ENCODE peak calls at places on chromosomes 6 and 20, in eight cellular contexts. I is uterus, D is colonic mucosa, A is OCI-LY7, O is A549, Q is tibial nerve, M is left lung, F is stomach. V is an unnamed sample.

GRCh38 chr6:87420360-87420759 is 12.6 kb downstream of the CFAP206 start:
- DNase-seq in I (no peak), D (no peak), A (no peak), O (no peak), Q (no peak), M (no peak), F (no peak), V (no peak)

GRCh38 chr6:53702316-53702715 is 36.8 kb upstream of the KLHL31 start:
- DNase-seq in I (no peak), D (no peak), A (no peak), O (no peak), Q (no peak), M (no peak), F (no peak), V (no peak)

GRCh38 chr20:63536997-63537524 is at the start of gene PTK6:
- DNase-seq in I (no peak), D (peak; percentile 88), A (peak; percentile 45), O (peak; percentile 70), Q (no peak), M (peak; percentile 88), F (peak; percentile 84), V (no peak)

GRCh38 chr6:106360989-106361430 is 493 bp downstream of the CRYBG1 start:
- DNase-seq in I (no peak), D (peak; percentile 41), A (no peak), O (no peak), Q (no peak), M (peak; percentile 36), F (no peak), V (peak; percentile 11)

GRCh38 chr6:71496018-71496800 is 207.6 kb downstream of the OGFRL1 start:
- DNase-seq in I (no peak), D (no peak), A (peak; percentile 78), O (no peak), Q (no peak), M (no peak), F (no peak), V (peak; percentile 17)

GRCh38 chr6:111764238-111765182 is 108.7 kb downstream of the FYN start:
- DNase-seq in I (no peak), D (no peak), A (peak; percentile 26), O (no peak), Q (no peak), M (no peak), F (no peak), V (no peak)

GRCh38 chr20:64035933-64036345 is at the start of gene C20orf204:
- DNase-seq in I (no peak), D (no peak), A (no peak), O (no peak), Q (no peak), M (no peak), F (no peak), V (no peak)

GRCh38 chr6:119390276-119390793 is 40.8 kb upstream of the MAN1A1 start:
- DNase-seq in I (no peak), D (no peak), A (no peak), O (no peak), Q (no peak), M (no peak), F (no peak), V (no peak)

GRCh38 chr6:92161953-92162352 is 1257.4 kb downstream of the EPHA7 start:
- DNase-seq in I (no peak), D (no peak), A (no peak), O (no peak), Q (no peak), M (no peak), F (no peak), V (no peak)

GRCh38 chr6:37868447-37868825 is 48.9 kb downstream of the ZFAND3 start:
- DNase-seq in I (no peak), D (no peak), A (no peak), O (no peak), Q (no peak), M (no peak), F (no peak), V (no peak)

GRCh38 chr6:80226699-80227098 is 120.2 kb downstream of the BCKDHB start:
- DNase-seq in I (no peak), D (no peak), A (no peak), O (no peak), Q (no peak), M (no peak), F (no peak), V (no peak)

GRCh38 chr6:169724554-169725269 is 412 bp upstream of the PHF10 start:
- DNase-seq in I (peak; percentile 37), D (peak; percentile 60), A (peak; percentile 84), O (peak; percentile 38), Q (peak; percentile 19), M (peak; percentile 49), F (peak; percentile 55), V (peak; percentile 34)

GRCh38 chr6:56223995-56224394 is 23.4 kb downstream of the COL21A1 start:
- DNase-seq in I (peak; percentile 38), D (no peak), A (no peak), O (peak; percentile 80), Q (no peak), M (no peak), F (no peak), V (no peak)

GRCh38 chr6:164640946-164641345 is 668.5 kb downstream of the C6orf118 start:
- DNase-seq in I (no peak), D (no peak), A (peak; percentile 6), O (no peak), Q (no peak), M (no peak), F (no peak), V (no peak)

GRCh38 chr6:112827793-112828192 is 480.7 kb downstream of the RFPL4B start:
- DNase-seq in I (no peak), D (no peak), A (peak; percentile 4), O (no peak), Q (peak; percentile 48), M (peak; percentile 36), F (no peak), V (peak; percentile 15)

GRCh38 chr20:63972312-63973159 is 2.8 kb upstream of the ZNF512B start:
- DNase-seq in I (peak; percentile 48), D (no peak), A (no peak), O (no peak), Q (no peak), M (no peak), F (no peak), V (peak; percentile 23)

GRCh38 chr6:27280540-27281000 is 31.5 kb downstream of the POM121L2 start:
- DNase-seq in I (no peak), D (no peak), A (no peak), O (peak; percentile 40), Q (no peak), M (no peak), F (no peak), V (no peak)

GRCh38 chr6:56510984-56511531 is 131.6 kb downstream of the DST start:
- DNase-seq in I (no peak), D (peak; percentile 69), A (no peak), O (no peak), Q (no peak), M (no peak), F (no peak), V (no peak)

GRCh38 chr6:33192105-33192646 is at the start of gene COL11A2:
- DNase-seq in I (no peak), D (no peak), A (no peak), O (no peak), Q (no peak), M (no peak), F (no peak), V (no peak)

GRCh38 chr20:44911264-44911921 is 1.5 kb downstream of the PABPC1L start:
- DNase-seq in I (no peak), D (peak; percentile 85), A (peak; percentile 79), O (peak; percentile 88), Q (peak; percentile 18), M (peak; percentile 81), F (peak; percentile 67), V (no peak)
- TF ChIP-seq CTCF in I (peak; percentile 7), D (peak; percentile 37), A (peak; percentile 82), O (peak; percentile 57), Q (no peak), M (peak; percentile 23), F (peak; percentile 7), V (no peak)

DNA sequence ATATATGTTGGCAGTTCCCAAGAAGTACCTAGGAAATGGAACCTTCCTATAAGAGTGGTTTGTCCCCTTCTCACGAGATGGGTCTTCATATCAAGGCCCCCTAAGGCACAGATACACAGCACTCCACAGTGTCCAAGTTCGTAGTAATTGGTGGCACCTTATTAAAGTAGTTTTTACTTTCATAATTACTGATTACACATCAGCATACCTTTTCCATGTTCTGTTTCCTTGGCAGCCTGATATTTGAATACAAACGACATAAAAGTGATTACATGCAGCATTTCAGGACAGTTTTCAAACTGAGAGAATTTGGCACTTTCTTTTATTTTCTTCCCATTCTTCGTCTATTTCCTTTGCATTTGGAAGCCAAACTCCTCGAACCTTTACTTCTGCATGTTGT is 139.6 kb downstream of the MTHFD1L start:
- DNase-seq in I (no peak), D (no peak), A (no peak), O (no peak), Q (no peak), M (no peak), F (no peak), V (no peak)
- H3K4me3 ChIP-seq in I (no peak overlapping the region), D (no peak overlapping the region), A (no peak overlapping the region), O (no peak overlapping the region), Q (no peak overlapping the region), M (no peak overlapping the region), F (no peak overlapping the region), V (no peak overlapping the region)

GRCh38 chr20:50431066-50431450 is 79.1 kb upstream of the PTPN1 start:
- DNase-seq in I (no peak), D (no peak), A (no peak), O (no peak), Q (no peak), M (no peak), F (no peak), V (no peak)
- H3K27ac ChIP-seq in I (no peak overlapping the region), D (no peak overlapping the region), A (no peak overlapping the region), O (peak overlapping the region; percentile 49), Q (peak overlapping the region; percentile 90), M (no peak overlapping the region), F (no peak overlapping the region), V (no peak overlapping the region)

GRCh38 chr6:4450237-4450636 is 314.9 kb upstream of the ECI2 start:
- DNase-seq in I (no peak), D (no peak), A (no peak), O (no peak), Q (no peak), M (no peak), F (no peak), V (no peak)

GRCh38 chr6:4447646-4448315 is 312.4 kb upstream of the ECI2 start:
- DNase-seq in I (no peak), D (no peak), A (no peak), O (no peak), Q (no peak), M (no peak), F (no peak), V (no peak)

GRCh38 chr6:4451101-4451500 is 315.7 kb upstream of the ECI2 start:
- DNase-seq in I (no peak), D (no peak), A (no peak), O (no peak), Q (no peak), M (no peak), F (no peak), V (no peak)

GRCh38 chr6:4451718-4452117 is 316.3 kb upstream of the ECI2 start:
- DNase-seq in I (no peak), D (no peak), A (no peak), O (no peak), Q (no peak), M (no peak), F (no peak), V (no peak)

DNA sequence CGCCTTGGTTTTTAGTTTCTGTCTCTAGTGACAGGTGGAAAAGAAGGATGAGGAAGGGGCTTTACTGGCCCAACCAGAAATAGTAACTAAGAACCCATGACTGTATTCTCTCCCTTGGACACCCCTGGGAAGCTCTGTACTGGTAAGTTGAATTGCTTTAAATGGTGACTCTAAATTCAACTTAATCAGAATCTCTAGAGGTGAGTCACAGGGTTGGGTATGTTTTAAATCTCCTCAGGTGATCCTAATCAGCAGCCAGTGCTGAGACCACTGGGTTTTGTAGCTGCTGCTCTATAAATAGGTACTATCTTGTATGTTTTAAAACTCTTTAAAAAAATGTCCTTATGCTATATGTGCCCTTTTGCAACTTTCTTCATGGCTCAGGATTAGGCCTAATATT is 314.0 kb upstream of the ECI2 start:
- DNase-seq in I (no peak), D (no peak), A (no peak), O (no peak), Q (no peak), M (no peak), F (no peak), V (no peak)
- TF ChIP-seq CTCF in I (no peak), D (no peak), A (no peak), O (no peak), Q (no peak), M (no peak), F (no peak), V (no peak)